ENCODE peak calls at places on chromosome 1, in seven cellular contexts. H is neural progenitor cell, S is upper lobe of right lung, M is H9, T is AG04450, X is pancreas, N is foreskin keratinocyte. K is an unnamed sample.

GRCh38 chr1:229913491-229913890 is 153.5 kb upstream of the GALNT2 start:
- DNase-seq in X (no peak), T (no peak), M (no peak), N (no peak), H (no peak), S (no peak), K (no peak)

GRCh38 chr1:27306071-27306470 is 15.9 kb upstream of the TMEM222 start:
- DNase-seq in S (peak), M (no peak), N (no peak), H (no peak), T (no peak), X (no peak), K (no peak)

GRCh38 chr1:85495556-85495955 is 30.6 kb upstream of the DDAH1 start:
- DNase-seq in X (no peak), N (peak), H (no peak), T (no peak), S (peak), M (no peak), K (no peak)

GRCh38 chr1:39933956-39934941 is 20.7 kb upstream of the MFSD2A start:
- DNase-seq in T (peak), H (no peak), M (no peak), S (peak), N (peak), X (no peak), K (no peak)

GRCh38 chr1:27979859-27980201 is 20.1 kb downstream of the XKR8 start:
- DNase-seq in H (no peak), M (no peak), X (no peak), T (no peak), N (no peak), S (no peak), K (no peak)

GRCh38 chr1:175735144-175735543 is 8.3 kb downstream of the TNR start:
- DNase-seq in H (no peak), S (no peak), M (no peak), T (no peak), X (peak), N (no peak), K (no peak)

GRCh38 chr1:243323481-243323880 is 67.6 kb downstream of the SDCCAG8 start:
- DNase-seq in N (no peak), T (no peak), S (no peak), X (no peak), M (no peak), H (no peak), K (no peak)

GRCh38 chr1:242185728-242186127 is 186.8 kb upstream of the MAP1LC3C start:
- DNase-seq in H (no peak), N (no peak), S (no peak), X (no peak), T (no peak), M (no peak), K (no peak)

GRCh38 chr1:44072204-44072603 is 40.9 kb upstream of the SLC6A9 start:
- DNase-seq in S (no peak), H (no peak), X (no peak), T (peak), M (no peak), N (peak), K (no peak)

GRCh38 chr1:224106568-224107281 is 7.2 kb upstream of the FBXO28 start:
- DNase-seq in H (peak), N (peak), X (no peak), M (peak), T (no peak), S (no peak), K (peak)
- TF ChIP-seq CTCF in H (peak), N (peak), X (no peak), M (peak), T (peak), S (peak), K (no peak)

GRCh38 chr1:168876830-168877229 is 147.8 kb upstream of the DPT start:
- DNase-seq in T (no peak), S (no peak), M (no peak), N (no peak), X (no peak), H (no peak), K (no peak)
- TF ChIP-seq CTCF in T (no peak), S (no peak), M (no peak), N (no peak), X (no peak), H (no peak), K (no peak)

GRCh38 chr1:18530567-18531502 is 50.1 kb downstream of the KLHDC7A start:
- DNase-seq in M (peak), H (peak), N (no peak), S (peak), T (no peak), X (no peak), K (no peak)
- TF ChIP-seq CTCF in M (peak), H (peak), N (peak), S (no peak), T (no peak), X (no peak), K (no peak)

DNA sequence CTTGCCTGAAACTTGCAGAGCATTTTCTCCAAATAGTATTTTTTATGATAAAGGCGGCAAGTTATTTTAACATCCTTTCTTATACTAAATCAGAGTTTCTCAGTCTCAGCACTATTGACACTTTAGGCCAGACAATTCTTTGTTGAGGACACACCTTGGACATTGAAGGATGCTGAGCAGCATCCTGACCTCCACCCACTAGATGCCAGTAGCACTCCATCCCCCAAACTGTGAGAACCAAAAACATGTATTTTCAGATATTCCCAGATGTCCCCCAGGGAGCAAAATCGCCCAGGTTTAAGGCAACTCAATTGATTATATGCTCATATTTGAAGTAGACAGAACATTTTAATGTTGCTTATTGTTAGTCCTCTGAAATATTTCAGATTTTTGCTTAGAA is 299.4 kb downstream of the ZP4 start:
- DNase-seq in X (no peak), N (no peak), M (no peak), H (no peak), T (no peak), S (no peak), K (no peak)
- TF ChIP-seq CTCF in X (no peak), N (no peak), M (peak), H (peak), T (no peak), S (no peak), K (no peak)

K was measured in endothelial cell.